ENCODE peak calls at places on chromosomes 1 and 21, in six cellular contexts. D, J, F, S, B and O are unnamed samples.

GRCh38 chr1:27049607-27050006 is 37.0 kb upstream of the TENT5B start:
- DNase-seq in D (no peak), J (no peak), F (no peak), S (no peak), B (no peak), O (no peak)

GRCh38 chr1:25447547-25447946 is 16.9 kb downstream of the MACO1 start:
- DNase-seq in D (no peak), J (no peak), F (no peak), S (no peak), B (no peak), O (no peak)

GRCh38 chr1:214702561-214702960 is 99.6 kb downstream of the CENPF start:
- DNase-seq in D (no peak), J (peak; percentile 46), F (no peak), S (no peak), B (no peak), O (no peak)

GRCh38 chr1:21468597-21468996 is 28.7 kb downstream of the NBPF3 start:
- DNase-seq in D (no peak), J (no peak), F (no peak), S (no peak), B (peak; percentile 13), O (no peak)

GRCh38 chr21:16330340-16331319 is 600.8 kb downstream of the USP25 start:
- DNase-seq in D (no peak), J (peak; percentile 80), F (no peak), S (peak; percentile 62), B (no peak), O (no peak)

GRCh38 chr1:40422630-40423263 is 27.5 kb upstream of the ZFP69B start:
- DNase-seq in D (no peak), J (no peak), F (no peak), S (no peak), B (no peak), O (no peak)

GRCh38 chr21:34545079-34545884 is 33.3 kb upstream of the KCNE1 start:
- DNase-seq in D (no peak), J (peak; percentile 92), F (no peak), S (no peak), B (no peak), O (no peak)

GRCh38 chr1:29639741-29640427 is 403.6 kb downstream of the PTPRU start:
- DNase-seq in D (peak; percentile 34), J (peak; percentile 95), F (no peak), S (no peak), B (no peak), O (no peak)

GRCh38 chr1:217718873-217719272 is 87.7 kb downstream of the SPATA17 start:
- DNase-seq in D (no peak), J (peak; percentile 78), F (no peak), S (no peak), B (no peak), O (no peak)

GRCh38 chr1:89322402-89322801 is 41.5 kb upstream of the GBP6 start:
- DNase-seq in D (no peak), J (no peak), F (no peak), S (no peak), B (no peak), O (no peak)

GRCh38 chr1:203197625-203198024 is 11.1 kb upstream of the CHI3L1 start:
- DNase-seq in D (no peak), J (peak; percentile 91), F (no peak), S (no peak), B (no peak), O (no peak)

GRCh38 chr1:229095325-229095724 is 175.6 kb upstream of the RAB4A start:
- DNase-seq in D (no peak), J (no peak), F (no peak), S (no peak), B (no peak), O (no peak)